ENCODE peak calls at places on chromosome 22, in ten cellular contexts. X, J, R, S, Q, O, H, B, I and L are unnamed samples.

GRCh38 chr22:48099251-48099650 is 1336.8 kb downstream of the TBC1D22A start:
- DNase-seq in X (peak; percentile 36), J (no peak), R (peak; percentile 56), S (no peak), Q (peak; percentile 50), O (no peak), H (no peak), B (no peak), I (no peak), L (no peak)

GRCh38 chr22:31610611-31611010 is 51.4 kb downstream of the PISD start:
- DNase-seq in X (no peak), J (no peak), R (no peak), S (no peak), Q (no peak), O (no peak), H (no peak), B (no peak), I (no peak), L (no peak)

GRCh38 chr22:49790912-49791311 is 36.8 kb downstream of the BRD1 start:
- DNase-seq in X (no peak), J (no peak), R (no peak), S (no peak), Q (peak; percentile 74), O (no peak), H (no peak), B (no peak), I (no peak), L (no peak)

GRCh38 chr22:30830907-30831306 is 136.2 kb downstream of the OSBP2 start:
- DNase-seq in X (no peak), J (peak; percentile 70), R (peak; percentile 4), S (peak; percentile 67), Q (no peak), O (peak; percentile 89), H (peak; percentile 83), B (no peak), I (peak; percentile 80), L (peak; percentile 30)

GRCh38 chr22:50674606-50675552 is 2.3 kb downstream of the SHANK3 start:
- DNase-seq in X (no peak), J (no peak), R (no peak), S (peak; percentile 84), Q (peak; percentile 92), O (no peak), H (no peak), B (peak; percentile 86), I (no peak), L (no peak)

GRCh38 chr22:25829237-25829636 is 87.2 kb downstream of the MYO18B start:
- DNase-seq in X (no peak), J (no peak), R (no peak), S (no peak), Q (no peak), O (no peak), H (no peak), B (no peak), I (no peak), L (no peak)

GRCh38 chr22:49724030-49724892 is 103.4 kb downstream of the BRD1 start:
- DNase-seq in X (no peak), J (no peak), R (no peak), S (no peak), Q (peak; percentile 81), O (no peak), H (no peak), B (no peak), I (no peak), L (no peak)

GRCh38 chr22:35467788-35468187 is 67.8 kb downstream of the MCM5 start:
- DNase-seq in X (peak; percentile 93), J (no peak), R (no peak), S (peak; percentile 76), Q (no peak), O (no peak), H (no peak), B (peak; percentile 72), I (no peak), L (peak; percentile 75)

GRCh38 chr22:44329179-44329796 is 16.5 kb upstream of the SHISAL1 start:
- DNase-seq in X (peak; percentile 64), J (no peak), R (no peak), S (no peak), Q (no peak), O (no peak), H (no peak), B (no peak), I (no peak), L (no peak)

GRCh38 chr22:27545071-27545470 is 256.5 kb downstream of the MN1 start:
- DNase-seq in X (no peak), J (no peak), R (no peak), S (no peak), Q (no peak), O (no peak), H (no peak), B (no peak), I (no peak), L (no peak)

GRCh38 chr22:47165998-47166397 is 403.5 kb downstream of the TBC1D22A start:
- DNase-seq in X (peak; percentile 18), J (no peak), R (peak; percentile 26), S (no peak), Q (no peak), O (no peak), H (no peak), B (no peak), I (no peak), L (peak; percentile 8)

GRCh38 chr22:31075961-31076360 is 5.2 kb upstream of the SMTN start:
- DNase-seq in X (peak; percentile 93), J (no peak), R (peak; percentile 93), S (peak; percentile 72), Q (no peak), O (no peak), H (no peak), B (no peak), I (no peak), L (peak; percentile 95)

GRCh38 chr22:48500481-48501230 is 1327.0 kb downstream of the BRD1 start:
- DNase-seq in X (no peak), J (no peak), R (no peak), S (no peak), Q (peak; percentile 76), O (peak; percentile 52), H (peak; percentile 23), B (no peak), I (no peak), L (peak; percentile 43)

GRCh38 chr22:31692186-31692886 is 30.3 kb upstream of the PISD start:
- DNase-seq in X (no peak), J (no peak), R (no peak), S (no peak), Q (no peak), O (peak; percentile 53), H (no peak), B (no peak), I (peak; percentile 8), L (no peak)

GRCh38 chr22:32619614-32620426 is 145.2 kb downstream of the FBXO7 start:
- DNase-seq in X (peak; percentile 78), J (no peak), R (no peak), S (no peak), Q (no peak), O (peak; percentile 76), H (no peak), B (no peak), I (no peak), L (no peak)

GRCh38 chr22:46866591-46866990 is 104.1 kb downstream of the TBC1D22A start:
- DNase-seq in X (no peak), J (no peak), R (no peak), S (no peak), Q (no peak), O (peak; percentile 91), H (peak; percentile 82), B (no peak), I (peak; percentile 65), L (no peak)

GRCh38 chr22:26169312-26170111 is at the start of gene SEZ6L:
- DNase-seq in X (no peak), J (no peak), R (no peak), S (no peak), Q (peak; percentile 84), O (no peak), H (no peak), B (peak; percentile 80), I (no peak), L (peak; percentile 33)

GRCh38 chr22:47051435-47052175 is 289.2 kb downstream of the TBC1D22A start:
- DNase-seq in X (no peak), J (no peak), R (no peak), S (no peak), Q (no peak), O (no peak), H (no peak), B (peak; percentile 49), I (no peak), L (no peak)

GRCh38 chr22:47918936-47919505 is 1156.6 kb downstream of the TBC1D22A start:
- DNase-seq in X (no peak), J (no peak), R (no peak), S (no peak), Q (peak; percentile 48), O (no peak), H (no peak), B (peak; percentile 87), I (no peak), L (no peak)

GRCh38 chr22:20964090-20964798 is 2.8 kb upstream of the AIFM3 start:
- DNase-seq in X (no peak), J (no peak), R (no peak), S (no peak), Q (no peak), O (no peak), H (no peak), B (no peak), I (no peak), L (no peak)
- H3K4me3 ChIP-seq in X (peak overlapping the region; percentile 47), J (no peak overlapping the region), R (peak overlapping the region; percentile 65), S (peak overlapping the region; percentile 50), Q (no peak overlapping the region), O (no peak overlapping the region), H (no peak overlapping the region), B (peak overlapping the region; percentile 58), I (peak overlapping the region; percentile 35), L (peak overlapping the region; percentile 23)

GRCh38 chr22:40679249-40679963 is at the start of gene MCHR1:
- DNase-seq in X (no peak), J (no peak), R (no peak), S (no peak), Q (peak; percentile 70), O (no peak), H (no peak), B (peak; percentile 46), I (no peak), L (no peak)
- H3K4me3 ChIP-seq in X (peak within 1 kb of the TSS; percentile 26), J (no peak within 1 kb of the TSS), R (peak within 1 kb of the TSS; percentile 57), S (no peak within 1 kb of the TSS), Q (no peak within 1 kb of the TSS), O (peak within 1 kb of the TSS; percentile 41), H (peak within 1 kb of the TSS; percentile 55), B (peak within 1 kb of the TSS; percentile 21), I (peak within 1 kb of the TSS; percentile 55), L (peak within 1 kb of the TSS; percentile 46)

DNA sequence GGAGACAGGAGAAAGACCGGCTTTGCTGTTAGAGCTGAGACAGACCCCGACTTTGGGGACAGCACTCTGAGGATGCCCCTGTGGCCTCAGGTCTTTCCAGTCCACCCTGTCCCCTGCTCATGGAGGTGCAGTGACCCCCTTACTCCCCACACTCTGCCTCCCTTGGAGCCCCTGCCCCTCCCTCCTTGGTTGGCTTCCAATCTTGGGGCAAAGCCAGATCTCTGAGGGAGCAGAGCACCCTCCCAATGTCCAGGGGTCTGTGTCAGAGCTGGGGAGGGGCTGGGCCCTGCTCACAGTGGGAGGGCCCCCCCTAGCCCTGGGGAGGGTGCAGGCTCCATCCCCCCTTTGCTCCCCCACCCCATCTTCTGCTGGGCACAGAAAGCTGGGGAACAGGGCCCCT is 50.0 kb downstream of the IGLL1 start:
- DNase-seq in X (peak; percentile 55), J (no peak), R (no peak), S (no peak), Q (no peak), O (no peak), H (no peak), B (no peak), I (no peak), L (no peak)
- H3K4me3 ChIP-seq in X (no peak overlapping the region), J (no peak overlapping the region), R (no peak overlapping the region), S (no peak overlapping the region), Q (no peak overlapping the region), O (no peak overlapping the region), H (no peak overlapping the region), B (no peak overlapping the region), I (no peak overlapping the region), L (no peak overlapping the region)

GRCh38 chr22:42343136-42343484 is 72.7 kb upstream of the TCF20 start:
- DNase-seq in X (no peak), J (no peak), R (no peak), S (no peak), Q (peak; percentile 83), O (no peak), H (no peak), B (no peak), I (no peak), L (no peak)
- H3K4me3 ChIP-seq in X (peak overlapping the region; percentile 55), J (peak overlapping the region; percentile 71), R (peak overlapping the region; percentile 74), S (peak overlapping the region; percentile 36), Q (no peak overlapping the region), O (peak overlapping the region; percentile 12), H (peak overlapping the region; percentile 53), B (peak overlapping the region; percentile 48), I (peak overlapping the region; percentile 58), L (peak overlapping the region; percentile 56)